ENCODE peak calls at places on chromosomes 6 and 20, in five cellular contexts. U is PC-9, D is mucosa of descending colon, B is ovary, X is left ventricle myocardium inferior. J is an unnamed sample.

GRCh38 chr6:36911946-36912555 is 26.3 kb downstream of the C6orf89 start:
- DNase-seq in U (no peak), D (no peak), B (no peak), X (no peak), J (no peak)

GRCh38 chr6:155958550-155958949 is 502.9 kb upstream of the NOX3 start:
- DNase-seq in U (no peak), D (peak), B (no peak), X (no peak), J (no peak)

GRCh38 chr6:17589402-17590116 is 10.5 kb upstream of the FAM8A1 start:
- DNase-seq in U (peak), D (no peak), B (no peak), X (no peak), J (peak)

GRCh38 chr6:10662742-10663141 is 31.7 kb downstream of the C6orf52 start:
- DNase-seq in U (no peak), D (no peak), B (no peak), X (no peak), J (no peak)

GRCh38 chr6:36578030-36578825 is 15.9 kb upstream of the SRSF3 start:
- DNase-seq in U (no peak), D (no peak), B (no peak), X (no peak), J (no peak)

GRCh38 chr20:58649288-58650180 is 1.5 kb upstream of the STX16 start:
- DNase-seq in U (no peak), D (peak), B (peak), X (peak), J (no peak)

GRCh38 chr6:132780770-132781371 is 17.6 kb downstream of the SLC18B1 start:
- DNase-seq in U (no peak), D (no peak), B (no peak), X (no peak), J (peak)

GRCh38 chr20:13432126-13432525 is 206.6 kb downstream of the TASP1 start:
- DNase-seq in U (no peak), D (no peak), B (no peak), X (no peak), J (no peak)

GRCh38 chr6:16602035-16602434 is 159.2 kb downstream of the ATXN1 start:
- DNase-seq in U (no peak), D (no peak), B (no peak), X (no peak), J (no peak)

GRCh38 chr20:58555078-58555765 is 40.0 kb upstream of the APCDD1L start:
- DNase-seq in U (peak), D (no peak), B (no peak), X (no peak), J (peak)

GRCh38 chr6:4055420-4056041 is 23.4 kb downstream of the FAM217A start:
- DNase-seq in U (peak), D (no peak), B (no peak), X (no peak), J (peak)

GRCh38 chr6:1724616-1725015 is 114.9 kb downstream of the FOXC1 start:
- DNase-seq in U (peak), D (peak), B (no peak), X (peak), J (peak)

GRCh38 chr6:64428186-64428585 is 792.6 kb downstream of the PHF3 start:
- DNase-seq in U (no peak), D (no peak), B (no peak), X (no peak), J (peak)

GRCh38 chr20:41747226-41747625 is 129.0 kb upstream of the CHD6 start:
- DNase-seq in U (no peak), D (no peak), B (no peak), X (no peak), J (no peak)

GRCh38 chr20:41750137-41750536 is 132.0 kb upstream of the CHD6 start:
- DNase-seq in U (no peak), D (no peak), B (no peak), X (no peak), J (no peak)

GRCh38 chr20:41748756-41749582 is 130.8 kb upstream of the CHD6 start:
- DNase-seq in U (no peak), D (no peak), B (no peak), X (no peak), J (no peak)

GRCh38 chr20:41748051-41748450 is 129.9 kb upstream of the CHD6 start:
- DNase-seq in U (no peak), D (no peak), B (no peak), X (no peak), J (no peak)

GRCh38 chr20:41746635-41747034 is 128.5 kb upstream of the CHD6 start:
- DNase-seq in U (no peak), D (no peak), B (no peak), X (no peak), J (no peak)
- TF ChIP-seq CTCF in U (no peak), D (no peak), B (no peak), X (no peak), J (no peak)

GRCh38 chr6:108116424-108116780 is 41.9 kb upstream of the OSTM1 start:
- DNase-seq in U (no peak), D (no peak), B (no peak), X (no peak), J (no peak)
- H3K4me3 ChIP-seq in U (no peak), D (no peak), B (no peak), X (no peak), J (no peak)

DNA sequence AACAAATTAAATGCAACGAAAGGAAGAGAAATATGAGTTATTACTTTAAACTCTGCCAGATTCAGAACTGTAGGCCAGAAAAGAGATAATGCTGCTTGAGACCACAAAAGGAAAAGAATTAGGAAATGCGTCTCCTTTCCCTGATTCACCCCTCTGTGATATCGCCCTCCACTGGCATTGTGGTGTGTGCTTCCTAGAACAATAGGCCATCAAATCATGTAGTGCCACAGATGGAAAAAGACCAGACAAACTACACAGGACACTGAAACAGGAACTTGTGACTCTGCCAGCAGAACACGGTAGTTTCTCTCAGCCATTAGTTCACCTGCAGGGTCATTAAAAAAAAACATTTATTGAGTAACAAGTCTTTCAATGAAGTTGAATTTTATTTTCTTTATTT is 14.8 kb upstream of the LAMA4 start:
- DNase-seq in U (no peak), D (no peak), B (no peak), X (no peak), J (peak)
- TF ChIP-seq CTCF in U (peak), D (no peak), B (no peak), X (peak), J (peak)

GRCh38 chr6:3053231-3053508 is 15.1 kb upstream of the RIPK1 start:
- DNase-seq in U (no peak), D (no peak), B (no peak), X (no peak), J (no peak)
- H3K4me3 ChIP-seq in U (peak), D (no peak), B (peak), X (peak), J (peak)

GRCh38 chr6:12148317-12148801 is 136.2 kb downstream of the HIVEP1 start:
- DNase-seq in U (peak), D (no peak), B (no peak), X (no peak), J (peak)

GRCh38 chr6:12149944-12150510 is 137.9 kb downstream of the HIVEP1 start:
- DNase-seq in U (no peak), D (no peak), B (no peak), X (no peak), J (no peak)

GRCh38 chr6:12150812-12151432 is 138.8 kb downstream of the HIVEP1 start:
- DNase-seq in U (peak), D (peak), B (no peak), X (no peak), J (no peak)

GRCh38 chr6:12148841-12149240 is 136.7 kb downstream of the HIVEP1 start:
- DNase-seq in U (no peak), D (no peak), B (no peak), X (no peak), J (no peak)

DNA sequence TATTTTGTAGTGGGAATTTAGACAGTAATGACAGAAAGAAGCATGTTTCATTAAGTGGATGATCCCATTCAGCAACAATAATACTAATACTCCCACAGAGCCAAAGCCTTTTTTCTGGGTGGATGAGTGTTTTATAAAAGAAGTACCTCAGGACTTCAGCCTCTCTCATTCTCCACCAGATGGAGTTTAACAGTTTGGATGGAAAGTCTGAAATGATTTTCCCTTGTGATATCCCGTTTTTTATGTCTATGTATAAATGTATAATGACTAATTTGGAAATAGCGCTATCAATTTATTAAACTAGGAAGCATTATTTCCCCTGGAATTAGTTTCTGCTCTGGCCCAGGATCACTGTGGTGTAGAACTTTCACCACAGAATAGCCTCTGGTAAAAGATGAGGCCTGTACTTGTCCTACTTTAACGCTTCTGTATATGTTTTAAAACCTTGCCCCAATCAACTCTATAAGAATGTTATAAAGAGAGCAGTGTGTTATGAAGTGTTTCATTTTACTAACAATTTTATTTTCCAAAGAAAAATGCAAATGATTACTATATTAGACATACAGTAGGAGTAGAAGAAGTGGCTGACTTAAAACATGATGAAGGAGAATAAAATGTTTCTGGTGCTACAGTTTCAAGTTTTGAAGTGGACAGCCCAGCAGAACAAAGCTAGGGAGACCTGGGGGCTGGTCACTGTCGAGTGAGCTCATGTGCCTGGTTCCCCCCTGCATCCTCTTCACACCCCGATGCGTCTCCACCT is 135.6 kb downstream of the HIVEP1 start:
- DNase-seq in U (no peak), D (no peak), B (no peak), X (no peak), J (no peak)
- TF ChIP-seq CTCF in U (peak), D (no peak), B (no peak), X (no peak), J (peak)

DNA sequence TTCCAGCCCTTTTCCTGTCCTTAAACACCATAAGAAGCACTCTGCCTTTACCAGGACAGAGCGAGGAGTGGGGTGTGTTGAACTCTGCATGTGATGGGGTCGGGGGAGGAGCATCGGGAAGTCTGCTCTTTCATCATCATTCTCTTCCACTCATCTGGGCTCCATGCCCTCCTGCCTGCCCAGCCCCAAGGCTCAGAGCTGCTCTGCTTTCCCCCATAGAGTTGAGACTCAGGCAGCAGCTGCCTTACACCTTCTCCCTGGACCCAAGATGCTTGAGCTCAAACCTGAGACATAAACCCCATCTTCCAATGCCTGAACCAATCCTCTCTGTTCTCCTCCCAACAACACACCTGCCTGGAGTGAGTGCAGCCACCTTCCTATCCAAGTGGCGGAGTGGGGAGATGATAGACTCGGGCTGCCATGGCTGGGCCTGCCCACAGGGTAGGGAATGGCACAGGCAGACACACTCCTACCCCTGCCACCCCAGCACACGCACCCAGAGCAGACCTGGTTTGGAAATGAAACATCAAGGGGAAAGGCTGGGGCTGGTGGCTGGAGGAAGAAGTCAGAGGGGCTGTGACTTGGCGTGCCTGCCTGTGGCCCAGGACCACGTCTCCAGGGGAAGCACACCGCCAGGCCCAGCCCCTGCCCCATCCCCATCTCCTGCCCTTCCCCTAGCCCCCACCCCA is 28.4 kb downstream of the TFEB start:
- DNase-seq in U (no peak), D (no peak), B (no peak), X (no peak), J (peak)
- H3K4me3 ChIP-seq in U (no peak), D (no peak), B (no peak), X (no peak), J (no peak)

GRCh38 chr6:136958168-136958567 is 36.1 kb downstream of the SLC35D3 start:
- DNase-seq in U (no peak), D (no peak), B (no peak), X (no peak), J (no peak)

GRCh38 chr6:136952714-136953260 is 30.7 kb downstream of the SLC35D3 start:
- DNase-seq in U (no peak), D (no peak), B (no peak), X (no peak), J (no peak)

GRCh38 chr6:136959471-136959891 is 37.4 kb downstream of the SLC35D3 start:
- DNase-seq in U (no peak), D (peak), B (no peak), X (no peak), J (no peak)

GRCh38 chr6:136955123-136955522 is 33.0 kb downstream of the SLC35D3 start:
- DNase-seq in U (no peak), D (no peak), B (no peak), X (no peak), J (no peak)

GRCh38 chr6:136956590-136957573 is 34.8 kb downstream of the SLC35D3 start:
- DNase-seq in U (no peak), D (no peak), B (no peak), X (no peak), J (no peak)
- TF ChIP-seq CTCF in U (peak), D (no peak), B (no peak), X (no peak), J (no peak)

DNA sequence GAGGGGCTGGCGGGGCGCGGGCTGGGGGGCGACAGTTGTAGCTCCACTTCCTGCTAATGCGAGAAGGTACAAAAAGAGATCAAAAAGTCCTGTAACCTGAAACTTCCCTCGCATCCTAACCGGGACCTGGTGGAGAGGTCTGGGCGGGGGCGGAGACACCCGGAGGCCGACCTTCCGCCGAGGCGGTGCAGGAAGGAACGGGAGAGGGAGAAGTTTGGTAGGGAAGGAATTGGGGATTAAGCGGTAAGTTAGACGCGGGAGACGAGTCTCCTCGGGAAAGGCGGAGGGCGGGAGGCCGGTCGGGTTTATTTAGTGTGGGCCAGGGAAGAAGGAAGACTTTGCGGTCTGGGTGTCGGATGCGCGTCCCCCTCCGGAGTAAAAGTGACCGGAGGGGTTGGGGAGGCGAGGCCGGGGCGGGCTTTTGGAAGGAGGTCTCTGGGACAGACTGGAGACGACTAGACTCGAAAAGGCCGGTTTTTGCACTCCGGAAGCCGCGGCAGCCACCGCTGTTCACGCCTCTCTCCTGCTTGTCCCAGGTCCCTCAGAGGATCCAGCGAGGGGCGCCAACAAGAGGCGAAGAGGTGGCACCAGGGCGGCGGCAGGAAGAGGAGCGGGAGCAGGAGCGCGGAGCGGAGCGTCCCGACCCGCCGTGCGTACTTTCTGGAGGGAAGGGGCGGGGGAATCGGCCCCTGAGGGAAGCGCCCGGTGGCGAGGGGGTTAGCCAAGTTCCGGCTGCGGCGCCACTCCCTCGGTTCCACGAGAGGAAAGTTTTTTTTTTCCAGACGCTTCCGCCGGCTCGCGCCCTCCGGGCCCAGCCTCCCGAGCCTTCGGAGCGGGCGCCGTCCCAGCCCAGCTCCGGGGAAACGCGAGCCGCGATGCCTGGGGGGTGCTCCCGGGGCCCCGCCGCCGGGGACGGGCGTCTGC is 732 bp downstream of the TPBG start:
- DNase-seq in U (peak), D (peak), B (peak), X (peak), J (peak)
- H3K4me3 ChIP-seq in U (peak), D (peak), B (peak), X (peak), J (peak)

DNA sequence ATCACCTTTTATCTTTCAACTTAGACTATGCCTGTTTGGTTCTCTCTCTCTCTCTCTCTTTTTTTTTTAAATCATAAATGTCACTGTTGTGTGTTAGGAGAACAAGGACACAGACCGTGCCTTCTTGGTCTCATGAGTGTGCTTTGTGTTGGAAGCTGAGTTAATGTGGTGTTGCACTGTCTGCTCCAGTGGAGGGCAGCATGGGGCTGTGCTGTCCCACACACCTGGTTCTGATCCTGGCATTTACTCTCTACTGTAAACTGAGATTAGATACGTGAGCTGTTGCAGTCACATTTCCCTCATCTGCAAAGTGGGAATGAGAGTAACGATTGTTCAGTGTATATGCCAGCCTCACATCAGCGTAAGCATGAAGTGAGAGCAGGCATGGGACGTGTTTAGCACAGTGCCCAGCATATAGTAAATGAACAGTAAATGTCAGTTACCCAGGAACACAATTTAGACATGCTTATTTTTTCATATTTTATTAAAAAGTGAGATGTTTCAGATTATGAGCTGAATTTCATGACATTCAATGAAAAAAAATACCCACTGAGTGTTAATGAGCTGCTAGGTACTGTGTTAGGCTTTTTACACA is 161.1 kb downstream of the FARS2 start:
- DNase-seq in U (peak), D (peak), B (no peak), X (no peak), J (peak)
- TF ChIP-seq CTCF in U (peak), D (no peak), B (no peak), X (peak), J (peak)

J was measured in cardiac fibroblast.